ENCODE peak calls at places on chromosomes 12 and 14, in five cellular contexts. One of them, this sample, is unnamed.
A peak's percentile ranks its signal among the peaks of the same experiment; 100 is the strongest.

GRCh38 chr12:122421815-122422737 is at the start of gene CLIP1:
- DNase-seq in GM23248: peak; percentile 88
- DNase-seq in MM.1S: peak; percentile 60
- DNase-seq in PC-3: peak; percentile 74
- DNase-seq in hepatocyte: peak; percentile 89
- DNase-seq in this sample: peak; percentile 84

GRCh38 chr14:68145539-68145938 is 326.0 kb downstream of the RAD51B start:
- DNase-seq in PC-3: no peak
- DNase-seq in hepatocyte: no peak
- DNase-seq in MM.1S: no peak
- DNase-seq in GM23248: peak; percentile 53
- DNase-seq in this sample: no peak

GRCh38 chr12:69490920-69491643 is 20.9 kb downstream of the FRS2 start:
- DNase-seq in hepatocyte: no peak
- DNase-seq in PC-3: no peak
- DNase-seq in MM.1S: no peak
- DNase-seq in GM23248: no peak
- DNase-seq in this sample: no peak

GRCh38 chr14:103994535-103995184 is 52.3 kb upstream of the RD3L start:
- DNase-seq in MM.1S: no peak
- DNase-seq in GM23248: peak; percentile 38
- DNase-seq in PC-3: peak; percentile 94
- DNase-seq in hepatocyte: no peak
- DNase-seq in this sample: no peak

GRCh38 chr12:110109037-110109836 is 14.9 kb upstream of the IFT81 start:
- DNase-seq in MM.1S: no peak
- DNase-seq in PC-3: peak; percentile 96
- DNase-seq in GM23248: peak; percentile 99
- DNase-seq in hepatocyte: peak; percentile 74
- DNase-seq in this sample: peak; percentile 49

GRCh38 chr12:14769462-14769836 is 33.8 kb downstream of the WBP11 start:
- DNase-seq in MM.1S: peak; percentile 18
- DNase-seq in hepatocyte: peak; percentile 68
- DNase-seq in GM23248: peak; percentile 43
- DNase-seq in PC-3: no peak
- DNase-seq in this sample: peak; percentile 90

GRCh38 chr12:132356686-132357622 is 27.6 kb upstream of the GALNT9 start:
- DNase-seq in PC-3: peak; percentile 85
- DNase-seq in MM.1S: no peak
- DNase-seq in hepatocyte: peak; percentile 83
- DNase-seq in GM23248: peak; percentile 87
- DNase-seq in this sample: no peak

GRCh38 chr12:53468286-53468685 is 16.4 kb downstream of the PCBP2 start:
- DNase-seq in PC-3: no peak
- DNase-seq in MM.1S: peak; percentile 18
- DNase-seq in GM23248: no peak
- DNase-seq in hepatocyte: no peak
- DNase-seq in this sample: no peak

GRCh38 chr14:23513466-23514008 is 38.0 kb downstream of the ZFHX2 start:
- DNase-seq in hepatocyte: no peak
- DNase-seq in PC-3: no peak
- DNase-seq in GM23248: no peak
- DNase-seq in MM.1S: no peak
- DNase-seq in this sample: no peak

GRCh38 chr14:88352299-88353097 is 29.4 kb upstream of the KCNK10 start:
- DNase-seq in MM.1S: no peak
- DNase-seq in GM23248: no peak
- DNase-seq in PC-3: peak; percentile 81
- DNase-seq in hepatocyte: no peak
- DNase-seq in this sample: no peak

GRCh38 chr14:79363291-79363690 is 848.0 kb downstream of the DIO2 start:
- DNase-seq in PC-3: no peak
- DNase-seq in GM23248: no peak
- DNase-seq in MM.1S: no peak
- DNase-seq in hepatocyte: no peak
- DNase-seq in this sample: no peak

GRCh38 chr12:14260011-14260993 is 105.2 kb upstream of the ATF7IP start:
- DNase-seq in MM.1S: no peak
- DNase-seq in GM23248: peak; percentile 94
- DNase-seq in hepatocyte: peak; percentile 86
- DNase-seq in PC-3: peak; percentile 78
- DNase-seq in this sample: peak; percentile 98

GRCh38 chr12:42118136-42118879 is 26.4 kb downstream of the GXYLT1 start:
- DNase-seq in PC-3: no peak
- DNase-seq in MM.1S: no peak
- DNase-seq in GM23248: peak; percentile 42
- DNase-seq in hepatocyte: no peak
- DNase-seq in this sample: no peak

GRCh38 chr12:459430-460258 is at the start of gene B4GALNT3:
- DNase-seq in GM23248: peak; percentile 62
- DNase-seq in PC-3: peak; percentile 34
- DNase-seq in MM.1S: peak; percentile 8
- DNase-seq in hepatocyte: peak; percentile 79
- DNase-seq in this sample: peak; percentile 81

GRCh38 chr12:88227263-88227662 is 85.2 kb downstream of the TMTC3 start:
- DNase-seq in MM.1S: no peak
- DNase-seq in GM23248: no peak
- DNase-seq in hepatocyte: no peak
- DNase-seq in PC-3: no peak
- DNase-seq in this sample: no peak

GRCh38 chr14:77498120-77498979 is at the start of gene ISM2:
- DNase-seq in MM.1S: peak; percentile 16
- DNase-seq in GM23248: peak; percentile 75
- DNase-seq in hepatocyte: peak; percentile 69
- DNase-seq in PC-3: peak; percentile 44
- DNase-seq in this sample: peak; percentile 78

GRCh38 chr12:24133385-24133784 is 183.9 kb upstream of the SOX5 start:
- DNase-seq in PC-3: no peak
- DNase-seq in GM23248: no peak
- DNase-seq in MM.1S: peak; percentile 21
- DNase-seq in hepatocyte: no peak
- DNase-seq in this sample: peak; percentile 75

GRCh38 chr14:57526942-57527341 is 33.3 kb upstream of the CCDC198 start:
- DNase-seq in GM23248: no peak
- DNase-seq in hepatocyte: no peak
- DNase-seq in MM.1S: no peak
- DNase-seq in PC-3: no peak
- DNase-seq in this sample: peak; percentile 80

GRCh38 chr14:105492966-105493871 is 2.2 kb downstream of the TEDC1 start:
- DNase-seq in PC-3: no peak
- DNase-seq in GM23248: no peak
- DNase-seq in MM.1S: no peak
- DNase-seq in hepatocyte: peak; percentile 7
- DNase-seq in this sample: no peak

GRCh38 chr12:92649511-92650227 is 53.1 kb upstream of the PLEKHG7 start:
- DNase-seq in hepatocyte: peak; percentile 80
- DNase-seq in PC-3: peak; percentile 85
- DNase-seq in GM23248: peak; percentile 92
- DNase-seq in MM.1S: peak; percentile 74
- DNase-seq in this sample: peak; percentile 87

GRCh38 chr14:77024171-77024627 is 4.3 kb downstream of the IRF2BPL start:
- DNase-seq in PC-3: peak; percentile 76
- DNase-seq in hepatocyte: peak; percentile 81
- DNase-seq in GM23248: peak; percentile 68
- DNase-seq in MM.1S: peak; percentile 95
- DNase-seq in this sample: peak; percentile 99

GRCh38 chr14:45085004-45085403 is 1.1 kb downstream of the PRPF39 start:
- DNase-seq in MM.1S: no peak
- DNase-seq in GM23248: peak; percentile 58
- DNase-seq in hepatocyte: peak; percentile 38
- DNase-seq in PC-3: peak; percentile 15
- DNase-seq in this sample: no peak

GRCh38 chr12:30753233-30753632 is 1.5 kb downstream of the CAPRIN2 start:
- DNase-seq in PC-3: peak; percentile 43
- DNase-seq in MM.1S: peak; percentile 51
- DNase-seq in GM23248: peak; percentile 67
- DNase-seq in hepatocyte: peak; percentile 33
- DNase-seq in this sample: peak; percentile 68

GRCh38 chr12:99769581-99769980 is 122.0 kb downstream of the GARIN6 start:
- DNase-seq in hepatocyte: no peak
- DNase-seq in PC-3: no peak
- DNase-seq in GM23248: no peak
- DNase-seq in MM.1S: no peak
- DNase-seq in this sample: no peak

GRCh38 chr12:93794738-93795137 is 117.6 kb downstream of the CRADD start:
- DNase-seq in MM.1S: no peak
- DNase-seq in GM23248: no peak
- DNase-seq in hepatocyte: no peak
- DNase-seq in PC-3: no peak
- DNase-seq in this sample: no peak

GRCh38 chr12:93223440-93224426 is 154.0 kb upstream of the NUDT4 start:
- DNase-seq in GM23248: peak; percentile 62
- DNase-seq in MM.1S: no peak
- DNase-seq in hepatocyte: peak; percentile 18
- DNase-seq in PC-3: peak; percentile 66
- DNase-seq in this sample: no peak

GRCh38 chr12:119681139-119681538 is 13.2 kb downstream of the PRKAB1 start:
- DNase-seq in PC-3: no peak
- DNase-seq in GM23248: no peak
- DNase-seq in MM.1S: no peak
- DNase-seq in hepatocyte: peak; percentile 41
- DNase-seq in this sample: no peak

GRCh38 chr14:99230271-99231141 is 41.5 kb downstream of the BCL11B start:
- DNase-seq in MM.1S: peak; percentile 60
- DNase-seq in hepatocyte: peak; percentile 55
- DNase-seq in GM23248: peak; percentile 4
- DNase-seq in PC-3: no peak
- DNase-seq in this sample: peak; percentile 69

GRCh38 chr12:29581641-29582040 is 84.2 kb upstream of the OVCH1 start:
- DNase-seq in PC-3: peak; percentile 91
- DNase-seq in GM23248: peak; percentile 56
- DNase-seq in MM.1S: no peak
- DNase-seq in hepatocyte: no peak
- DNase-seq in this sample: no peak

GRCh38 chr14:24251880-24252288 is 9.5 kb upstream of the TINF2 start:
- DNase-seq in MM.1S: no peak
- DNase-seq in hepatocyte: no peak
- DNase-seq in PC-3: peak; percentile 15
- DNase-seq in GM23248: peak; percentile 58
- DNase-seq in this sample: peak; percentile 36

DNA sequence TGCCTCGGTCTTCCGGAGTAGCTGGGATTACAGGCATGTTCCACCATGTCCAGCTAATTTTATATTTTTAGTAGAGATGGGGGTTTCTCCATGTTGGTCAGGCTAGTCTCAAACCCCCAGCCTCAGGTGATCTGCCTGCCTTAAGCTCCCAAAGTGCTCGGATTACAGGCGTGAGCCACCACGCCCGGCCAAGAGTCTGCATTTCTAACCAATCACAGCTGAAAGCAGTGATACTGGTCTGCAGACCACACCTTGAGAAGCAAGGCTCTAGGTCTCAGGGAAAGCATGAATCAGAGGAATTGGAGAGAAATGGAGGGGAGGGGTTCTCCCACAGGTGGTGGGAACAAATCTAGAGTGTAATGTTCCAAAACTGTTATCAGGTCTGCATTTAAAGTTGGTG is 55.2 kb upstream of the TMEM263 start:
- DNase-seq in GM23248: no peak
- DNase-seq in hepatocyte: no peak
- DNase-seq in MM.1S: no peak
- DNase-seq in PC-3: peak; percentile 14
- DNase-seq in this sample: peak; percentile 10
- H3K9me2 ChIP-seq in GM23248: no peaks in the 10 kb centered on the region
- H3K9me2 ChIP-seq in hepatocyte: no peaks in the 10 kb centered on the region
- H3K9me2 ChIP-seq in MM.1S: no peaks in the 10 kb centered on the region
- H3K9me2 ChIP-seq in PC-3: no peaks in the 10 kb centered on the region
- H3K9me2 ChIP-seq in this sample: no peaks in the 10 kb centered on the region

GRCh38 chr14:69191340-69192111 is at the start of gene EXD2:
- DNase-seq in PC-3: peak; percentile 95
- DNase-seq in MM.1S: peak; percentile 87
- DNase-seq in hepatocyte: peak; percentile 92
- DNase-seq in GM23248: peak; percentile 86
- DNase-seq in this sample: peak; percentile 97
- TF ChIP-seq EZH2 in PC-3: no peak
- TF ChIP-seq EZH2 in MM.1S: no peak
- TF ChIP-seq EZH2 in hepatocyte: no peak
- TF ChIP-seq EZH2 in GM23248: no peak
- TF ChIP-seq EZH2 in this sample: no peak

GRCh38 chr12:74885775-74886174 is 323.9 kb downstream of the KCNC2 start:
- DNase-seq in GM23248: no peak
- DNase-seq in hepatocyte: no peak
- DNase-seq in MM.1S: no peak
- DNase-seq in PC-3: no peak
- DNase-seq in this sample: no peak
- H3K9me2 ChIP-seq in GM23248: no peaks in the 10 kb centered on the region
- H3K9me2 ChIP-seq in hepatocyte: no peaks in the 10 kb centered on the region
- H3K9me2 ChIP-seq in MM.1S: no peaks in the 10 kb centered on the region
- H3K9me2 ChIP-seq in PC-3: no peaks in the 10 kb centered on the region
- H3K9me2 ChIP-seq in this sample: no peaks in the 10 kb centered on the region

GRCh38 chr12:90246673-90247072 is 538.0 kb upstream of the ATP2B1 start:
- DNase-seq in MM.1S: no peak
- DNase-seq in hepatocyte: no peak
- DNase-seq in PC-3: no peak
- DNase-seq in GM23248: no peak
- DNase-seq in this sample: no peak

GRCh38 chr12:90250766-90251165 is 542.1 kb upstream of the ATP2B1 start:
- DNase-seq in PC-3: peak; percentile 30
- DNase-seq in GM23248: peak; percentile 38
- DNase-seq in hepatocyte: no peak
- DNase-seq in MM.1S: peak; percentile 63
- DNase-seq in this sample: no peak

GRCh38 chr12:90244232-90244631 is 535.6 kb upstream of the ATP2B1 start:
- DNase-seq in hepatocyte: no peak
- DNase-seq in MM.1S: no peak
- DNase-seq in PC-3: peak; percentile 67
- DNase-seq in GM23248: no peak
- DNase-seq in this sample: no peak

GRCh38 chr12:90250041-90250440 is 541.4 kb upstream of the ATP2B1 start:
- DNase-seq in PC-3: peak; percentile 12
- DNase-seq in hepatocyte: no peak
- DNase-seq in MM.1S: no peak
- DNase-seq in GM23248: no peak
- DNase-seq in this sample: peak; percentile 3

GRCh38 chr12:90245396-90245795 is 536.8 kb upstream of the ATP2B1 start:
- DNase-seq in hepatocyte: no peak
- DNase-seq in GM23248: no peak
- DNase-seq in PC-3: no peak
- DNase-seq in MM.1S: no peak
- DNase-seq in this sample: no peak
- TF ChIP-seq EZH2 in hepatocyte: no peak
- TF ChIP-seq EZH2 in GM23248: no peak
- TF ChIP-seq EZH2 in PC-3: no peak
- TF ChIP-seq EZH2 in MM.1S: no peak
- TF ChIP-seq EZH2 in this sample: no peak

This sample was measured in GM23338.